ENCODE peak calls at places on chromosomes 13 and 19, in eight cellular contexts. E, N, I, B, W, D, C and F are unnamed samples. For H3K4me1, the result is how much of the 10 kb centered on the place peaks cover.

GRCh38 chr13:92197669-92198068 is 799.2 kb downstream of the GPC5 start:
- DNase-seq in B (no peak), I (no peak), D (peak), W (no peak), E (no peak), N (no peak), C (no peak), F (no peak)

GRCh38 chr19:55383279-55383788 is 758 bp downstream of the TMEM238 start:
- DNase-seq in D (no peak), N (no peak), I (no peak), B (no peak), C (no peak), W (no peak), E (no peak), F (no peak)

GRCh38 chr19:17829855-17830566 is 8.7 kb upstream of the INSL3 start:
- DNase-seq in B (no peak), I (no peak), C (peak), N (no peak), D (peak), W (no peak), E (no peak), F (no peak)

GRCh38 chr13:51068501-51068900 is 42.6 kb downstream of the C13orf42 start:
- DNase-seq in C (no peak), I (no peak), B (no peak), N (no peak), W (no peak), D (no peak), E (no peak), F (no peak)

GRCh38 chr13:48194392-48194754 is 38.6 kb upstream of the ITM2B start:
- DNase-seq in C (no peak), E (no peak), N (no peak), W (peak), D (no peak), I (no peak), B (no peak), F (no peak)

GRCh38 chr13:112638157-112638750 is 50.3 kb upstream of the TUBGCP3 start:
- DNase-seq in I (no peak), N (no peak), B (no peak), D (no peak), C (no peak), W (no peak), E (no peak), F (no peak)

GRCh38 chr13:68940049-68940448 is 1167.6 kb upstream of the ATXN8OS start:
- DNase-seq in E (no peak), C (no peak), B (no peak), I (no peak), W (no peak), N (no peak), D (no peak), F (no peak)

GRCh38 chr13:102401305-102401704 is 543 bp downstream of the FGF14 start:
- DNase-seq in E (no peak), N (no peak), D (peak), W (no peak), B (no peak), I (no peak), C (no peak), F (no peak)

GRCh38 chr19:4354282-4354681 is 10.9 kb downstream of the MPND start:
- DNase-seq in N (no peak), I (no peak), C (no peak), B (no peak), D (no peak), W (no peak), E (no peak), F (no peak)

GRCh38 chr13:75879656-75880055 is 243.5 kb downstream of the LMO7 start:
- DNase-seq in D (no peak), N (no peak), C (no peak), B (no peak), I (no peak), W (no peak), E (no peak), F (no peak)

GRCh38 chr19:37983916-37984315 is 76.9 kb downstream of the SIPA1L3 start:
- DNase-seq in N (no peak), W (no peak), B (no peak), C (no peak), E (no peak), I (no peak), D (no peak), F (no peak)

GRCh38 chr19:10503002-10503789 is at the start of gene KEAP1:
- DNase-seq in E (no peak), C (no peak), W (no peak), I (peak), N (no peak), D (peak), B (no peak), F (no peak)

GRCh38 chr19:36963262-36963661 is 47.1 kb downstream of the ZNF568 start:
- DNase-seq in E (no peak), W (no peak), D (peak), N (no peak), B (no peak), I (no peak), C (no peak), F (no peak)

GRCh38 chr13:102729560-102730275 is 34.9 kb upstream of the METTL21C start:
- DNase-seq in D (peak), I (no peak), B (no peak), N (no peak), E (peak), W (no peak), C (no peak), F (no peak)

GRCh38 chr19:35828694-35829301 is 16.2 kb upstream of the PRODH2 start:
- DNase-seq in B (peak), D (peak), W (no peak), C (no peak), E (peak), I (no peak), N (peak), F (no peak)

GRCh38 chr19:5891572-5891937 is 12.0 kb downstream of the NDUFA11 start:
- DNase-seq in C (no peak), I (no peak), D (no peak), E (no peak), W (no peak), B (no peak), N (no peak), F (no peak)

GRCh38 chr19:9547870-9548269 is 9.4 kb upstream of the ZNF426 start:
- DNase-seq in E (no peak), D (no peak), W (no peak), N (no peak), B (no peak), C (no peak), I (no peak), F (no peak)

GRCh38 chr19:48737360-48737998 is 2.9 kb downstream of the RASIP1 start:
- DNase-seq in E (no peak), C (no peak), B (no peak), I (no peak), D (no peak), N (peak), W (no peak), F (no peak)

GRCh38 chr13:30567072-30567471 is 50.6 kb upstream of the USPL1 start:
- DNase-seq in C (no peak), W (no peak), I (no peak), N (no peak), B (no peak), D (no peak), E (no peak), F (no peak)
- H3K4me3 ChIP-seq in C (no peak), W (no peak), I (no peak), N (no peak), B (no peak), D (no peak), E (no peak), F (no peak)

GRCh38 chr13:44710576-44710975 is 134.4 kb upstream of the TSC22D1 start:
- DNase-seq in I (no peak), B (no peak), D (peak), N (no peak), C (peak), E (peak), W (peak), F (no peak)
- H3K4me1 ChIP-seq in I (under half), B (under half), D (under half), N (under half), C (half or more), E (half or more), W (under half), F (under half)

GRCh38 chr19:45779231-45780145 is 2.8 kb downstream of the DMPK start:
- DNase-seq in E (no peak), C (peak), D (no peak), W (peak), N (peak), I (peak), B (peak), F (peak)
- H3K4me3 ChIP-seq in E (no peak), C (peak), D (peak), W (peak), N (peak), I (peak), B (peak), F (peak)

DNA sequence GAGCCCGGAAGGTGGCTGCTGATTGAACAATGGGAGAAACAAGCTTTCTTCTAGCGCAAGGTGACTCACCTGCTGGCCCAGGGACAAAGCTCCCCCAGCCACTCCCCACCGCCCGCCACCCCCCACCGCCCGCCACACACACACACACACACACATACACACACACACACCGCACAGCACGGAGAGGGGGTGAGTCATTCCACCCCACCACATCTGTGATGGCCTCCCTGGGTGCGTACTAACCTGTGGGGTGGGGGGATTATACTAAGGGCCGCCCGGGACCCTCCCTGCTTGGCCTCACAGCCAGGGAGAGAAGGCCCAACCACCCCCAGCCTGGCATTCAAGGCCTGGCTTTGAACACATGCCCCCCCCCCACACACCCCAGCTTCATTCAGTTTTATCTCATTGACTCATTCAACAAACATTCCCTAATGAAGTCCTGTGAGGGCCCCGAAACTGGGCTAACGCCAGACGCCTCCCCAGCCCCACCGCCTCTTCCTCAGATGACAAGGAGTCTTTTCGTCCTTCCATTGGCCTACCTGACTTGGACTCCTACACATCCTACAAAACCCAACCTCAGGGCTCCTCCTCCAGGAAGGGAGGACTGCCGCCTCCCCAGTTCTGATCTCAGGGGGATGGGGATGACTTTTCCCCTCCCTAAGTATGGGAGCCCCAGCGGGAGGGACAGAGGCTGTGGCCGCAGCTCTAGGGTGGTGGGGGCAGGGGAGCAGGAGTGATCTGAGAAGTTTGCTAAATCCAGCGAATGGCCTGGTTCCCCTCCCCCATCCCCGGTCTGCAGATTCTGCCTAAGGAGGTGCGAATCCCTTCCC is 5.8 kb upstream of the ONECUT3 start:
- DNase-seq in N (no peak), D (peak), W (no peak), B (no peak), C (peak), E (peak), I (no peak), F (no peak)
- H3K4me1 ChIP-seq in N (under half), D (under half), W (under half), B (under half), C (half or more), E (under half), I (under half), F (under half)

GRCh38 chr19:30225615-30226463 is 146.3 kb upstream of the ZNF536 start:
- DNase-seq in I (no peak), B (no peak), C (no peak), E (no peak), N (no peak), W (no peak), D (no peak), F (no peak)
- H3K4me3 ChIP-seq in I (peak), B (peak), C (no peak), E (peak), N (peak), W (no peak), D (peak), F (peak)